ENCODE peak calls at places on chromosome 1, in seven cellular contexts. F is fibroblast of lung, E is kidney, S is H7, O is dorsolateral prefrontal cortex, V is astrocyte of the spinal cord, U is A549. L is an unnamed sample.

GRCh38 chr1:17768651-17769241 is 13.6 kb downstream of the ACTL8 start:
- DNase-seq in F (peak; percentile 78), U (peak; percentile 34), V (peak; percentile 86), E (peak; percentile 86), O (no peak), S (peak; percentile 69), L (no peak)

GRCh38 chr1:212605441-212605976 is 3.1 kb upstream of the ATF3 start:
- DNase-seq in F (no peak), E (no peak), U (no peak), V (no peak), O (no peak), S (no peak), L (no peak)

GRCh38 chr1:244022301-244022700 is 28.8 kb upstream of the ZBTB18 start:
- DNase-seq in E (no peak), F (peak; percentile 43), V (no peak), U (no peak), S (no peak), O (no peak), L (no peak)

GRCh38 chr1:229231754-229232119 is 39.2 kb upstream of the RAB4A start:
- DNase-seq in F (no peak), S (no peak), O (no peak), E (no peak), U (no peak), V (no peak), L (no peak)

GRCh38 chr1:58722967-58723366 is 23.1 kb upstream of the MYSM1 start:
- DNase-seq in S (no peak), E (no peak), V (peak; percentile 43), O (no peak), U (no peak), F (no peak), L (peak; percentile 29)

GRCh38 chr1:16134906-16135305 is 21.0 kb downstream of the EPHA2 start:
- DNase-seq in O (no peak), F (no peak), U (no peak), V (no peak), E (no peak), S (no peak), L (no peak)

GRCh38 chr1:8424539-8425116 is 106.7 kb downstream of the SLC45A1 start:
- DNase-seq in V (no peak), O (no peak), F (no peak), S (peak; percentile 67), E (no peak), U (no peak), L (peak; percentile 62)

GRCh38 chr1:223129229-223129851 is 13.7 kb downstream of the TLR5 start:
- DNase-seq in E (peak; percentile 93), F (peak; percentile 33), O (peak; percentile 62), S (peak; percentile 93), V (peak; percentile 40), U (peak; percentile 85), L (no peak)

GRCh38 chr1:233327938-233328660 is 575 bp downstream of the MAP3K21 start:
- DNase-seq in E (peak; percentile 85), V (no peak), O (no peak), U (no peak), S (peak; percentile 69), F (no peak), L (no peak)

GRCh38 chr1:180171691-180172090 is 17.0 kb downstream of the QSOX1 start:
- DNase-seq in S (no peak), U (no peak), O (no peak), F (no peak), E (no peak), V (no peak), L (no peak)

GRCh38 chr1:20191266-20191665 is 4.9 kb upstream of the PLA2G2C start:
- DNase-seq in S (no peak), U (no peak), V (no peak), E (no peak), F (no peak), O (no peak), L (no peak)

GRCh38 chr1:118716775-118717174 is 271.4 kb downstream of the TBX15 start:
- DNase-seq in V (no peak), O (no peak), F (no peak), E (no peak), U (no peak), S (no peak), L (no peak)

GRCh38 chr1:206890125-206890637 is 7.1 kb upstream of the IL24 start:
- DNase-seq in V (no peak), F (peak; percentile 71), O (no peak), S (peak; percentile 35), E (no peak), U (no peak), L (no peak)

GRCh38 chr1:155005076-155005971 is 2.7 kb downstream of the ZBTB7B start:
- DNase-seq in U (no peak), O (peak; percentile 60), F (peak; percentile 37), E (no peak), V (no peak), S (peak; percentile 55), L (no peak)

DNA sequence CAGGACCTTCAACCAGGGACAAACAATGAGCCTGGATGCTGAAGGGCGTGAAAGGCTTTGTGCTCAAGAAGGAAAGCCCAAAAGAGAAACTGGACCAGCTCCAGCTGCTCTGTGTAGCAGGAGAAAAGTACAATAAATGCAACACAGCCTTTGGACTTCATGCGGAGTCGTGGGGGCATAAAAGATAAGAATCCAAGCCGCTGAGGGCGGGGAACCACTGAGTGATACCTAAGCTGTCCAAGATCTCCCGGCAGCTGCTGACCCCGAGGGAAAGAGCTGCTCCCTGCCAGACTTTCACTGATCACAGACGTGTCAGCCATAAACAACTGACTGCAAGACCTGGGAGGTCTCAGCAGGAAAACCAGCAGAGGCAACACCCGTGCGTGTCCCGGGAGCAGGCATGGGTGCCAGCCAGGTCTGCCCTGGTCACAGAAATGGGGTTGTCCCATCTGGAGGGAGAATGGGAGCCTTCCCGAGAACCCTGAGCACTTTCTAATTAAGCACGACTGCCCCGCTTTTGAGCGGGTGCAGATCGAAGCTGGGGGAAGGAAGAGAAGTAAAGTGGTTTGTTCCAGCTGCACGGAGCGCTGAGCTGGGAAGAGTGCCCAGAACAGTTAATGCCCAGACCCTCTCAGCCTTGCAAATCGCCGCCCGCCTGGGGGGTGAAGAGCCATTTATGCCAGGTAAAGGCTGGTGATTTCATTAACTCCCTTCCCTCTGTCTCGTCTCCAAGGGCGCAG is 68.3 kb upstream of the TARDBP start:
- DNase-seq in E (no peak), F (peak; percentile 34), S (peak; percentile 43), V (peak; percentile 39), U (no peak), O (no peak), L (no peak)
- H3K4me3 ChIP-seq in E (peak overlapping the region; percentile 28), F (peak overlapping the region; percentile 40), S (no peak overlapping the region), V (peak overlapping the region; percentile 17), U (no peak overlapping the region), O (peak overlapping the region; percentile 44), L (no peak overlapping the region)

DNA sequence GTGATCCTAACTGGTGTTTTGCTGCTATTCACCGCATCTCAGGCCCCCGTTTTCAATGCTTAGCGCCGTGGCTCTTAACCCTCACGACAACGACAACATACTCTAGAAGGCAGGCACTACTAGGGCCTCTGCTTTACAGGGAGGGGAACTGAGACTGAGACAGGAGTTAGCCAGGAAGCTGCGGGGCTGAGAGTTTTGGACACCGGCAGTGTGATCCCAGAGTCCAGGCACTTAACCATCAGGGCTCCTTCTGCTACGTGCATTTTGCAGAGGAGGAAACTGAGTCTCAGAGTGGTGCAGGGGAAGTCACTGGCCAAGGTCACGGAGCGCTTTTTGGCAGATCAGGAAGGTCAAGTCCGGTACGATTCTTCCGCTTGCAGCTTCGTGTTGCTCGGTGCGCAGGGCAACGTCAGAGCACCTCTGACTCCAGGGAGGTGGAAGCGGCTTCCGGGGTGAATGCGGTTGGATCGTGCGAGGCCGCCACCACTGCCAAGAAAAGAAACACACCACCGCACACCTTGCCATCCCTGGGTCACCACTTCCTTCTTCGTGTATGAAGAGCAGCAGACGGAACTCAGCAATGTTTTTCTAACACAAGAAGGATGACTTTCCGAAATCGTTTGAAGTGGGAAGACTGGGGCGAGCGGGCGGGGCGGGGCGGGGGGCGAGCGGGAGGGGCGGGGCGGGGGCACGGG is 300.2 kb downstream of the RRAGC start:
- DNase-seq in E (peak; percentile 84), O (no peak), U (no peak), S (peak; percentile 73), V (no peak), F (no peak), L (peak; percentile 89)
- H3K4me3 ChIP-seq in E (no peak overlapping the region), O (peak overlapping the region; percentile 19), U (no peak overlapping the region), S (peak overlapping the region; percentile 29), V (no peak overlapping the region), F (no peak overlapping the region), L (no peak overlapping the region)

DNA sequence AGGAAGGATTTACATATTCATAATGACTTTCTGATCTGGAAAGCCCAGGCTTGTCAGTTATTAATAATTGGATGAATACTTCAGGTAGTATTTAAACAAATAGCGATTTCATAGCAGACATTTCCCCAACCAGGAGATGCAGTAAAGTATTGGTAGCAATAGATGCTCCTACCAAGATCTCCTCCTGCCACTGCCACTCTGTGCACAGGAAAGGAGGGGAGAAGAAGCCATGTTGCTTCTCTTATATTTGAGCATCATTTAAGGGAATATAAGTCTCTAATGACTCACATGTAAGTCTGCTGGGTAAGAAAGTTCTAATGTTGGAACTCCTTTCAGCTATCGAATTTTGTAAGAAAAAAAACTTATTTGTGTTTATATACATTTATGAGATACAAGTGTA is 420 bp upstream of the IFI16 start:
- DNase-seq in U (no peak), O (no peak), F (no peak), E (no peak), S (no peak), V (no peak), L (no peak)
- H3K4me3 ChIP-seq in U (peak overlapping the region; percentile 15), O (peak overlapping the region; percentile 60), F (peak overlapping the region; percentile 100), E (peak overlapping the region; percentile 82), S (no peak overlapping the region), V (peak overlapping the region; percentile 73), L (peak overlapping the region; percentile 64)

GRCh38 chr1:31781138-31782065 is 17.3 kb upstream of the ADGRB2 start:
- DNase-seq in O (no peak), F (no peak), U (no peak), S (no peak), V (no peak), E (peak; percentile 67), L (no peak)

GRCh38 chr1:31782766-31783410 is 18.7 kb upstream of the ADGRB2 start:
- DNase-seq in F (no peak), E (peak; percentile 63), O (no peak), U (no peak), V (no peak), S (peak; percentile 85), L (no peak)

GRCh38 chr1:31780632-31781031 is 16.5 kb upstream of the ADGRB2 start:
- DNase-seq in E (no peak), F (no peak), S (no peak), U (no peak), V (no peak), O (no peak), L (no peak)

GRCh38 chr1:31783846-31784245 is 19.7 kb upstream of the ADGRB2 start:
- DNase-seq in E (peak; percentile 43), F (no peak), O (no peak), U (no peak), S (no peak), V (no peak), L (no peak)

DNA sequence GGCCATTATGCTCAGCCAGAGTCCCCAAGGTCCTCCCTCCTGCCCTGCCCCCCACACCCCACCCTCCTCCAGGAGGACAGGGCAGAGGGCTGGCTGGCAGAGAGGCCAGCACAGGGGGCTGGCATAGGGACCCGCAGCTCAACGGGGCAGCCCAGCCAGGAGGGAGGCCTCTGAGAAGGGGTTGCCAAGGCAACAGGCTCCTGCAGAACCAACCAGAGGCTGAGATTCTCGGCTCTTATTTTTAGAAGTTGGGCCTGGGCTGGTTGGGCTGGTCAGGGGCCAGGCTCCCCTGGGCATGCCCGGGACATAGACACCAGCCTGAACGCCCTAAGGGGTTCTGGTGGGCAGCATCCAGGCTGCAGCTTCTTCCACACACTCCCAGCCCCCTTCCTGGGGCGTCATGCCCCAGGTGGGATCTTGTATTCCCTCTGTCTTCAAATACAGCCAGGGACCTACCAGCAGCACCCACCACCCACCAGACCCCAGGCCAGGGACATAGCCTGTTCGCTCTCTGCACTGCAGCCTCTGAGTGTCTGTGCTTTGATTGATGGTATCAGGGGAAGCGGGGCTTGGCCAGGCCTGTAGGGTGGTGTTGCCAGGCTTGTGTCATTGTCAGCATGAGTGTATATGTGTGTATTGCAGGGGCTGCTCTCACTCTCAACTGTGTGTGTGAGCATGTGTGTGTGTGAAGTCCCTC is 18.1 kb upstream of the ADGRB2 start:
- DNase-seq in E (peak; percentile 70), U (no peak), O (no peak), V (no peak), S (peak; percentile 84), F (no peak), L (no peak)
- H3K4me3 ChIP-seq in E (no peak overlapping the region), U (no peak overlapping the region), O (no peak overlapping the region), V (no peak overlapping the region), S (no peak overlapping the region), F (no peak overlapping the region), L (no peak overlapping the region)